ENCODE peak calls at places on chromosomes 13 and 19, in four cellular contexts. C, I, G and A are unnamed samples. For H3K9me2, the result is how much of the 10 kb centered on the place peaks cover.

GRCh38 chr19:33280351-33280921 is 21.9 kb downstream of the CEBPA start:
- DNase-seq in C (no peak), I (no peak), G (no peak), A (no peak)

GRCh38 chr19:18425515-18426415 is 6.6 kb downstream of the SSBP4 start:
- DNase-seq in C (no peak), I (no peak), G (no peak), A (no peak)

GRCh38 chr13:88472316-88472715 is 801.1 kb downstream of the SLITRK5 start:
- DNase-seq in C (no peak), I (no peak), G (no peak), A (no peak)

GRCh38 chr19:29417048-29417447 is 108.7 kb upstream of the VSTM2B start:
- DNase-seq in C (no peak), I (no peak), G (no peak), A (no peak)

GRCh38 chr13:110307697-110308376 is 753 bp downstream of the COL4A2 start:
- DNase-seq in C (no peak), I (no peak), G (no peak), A (no peak)

GRCh38 chr19:49558591-49558990 is 21.8 kb downstream of the NOSIP start:
- DNase-seq in C (no peak), I (no peak), G (no peak), A (no peak)

GRCh38 chr19:18675779-18676178 is 7.7 kb upstream of the CRTC1 start:
- DNase-seq in C (no peak), I (peak), G (no peak), A (peak)

GRCh38 chr13:93173656-93174055 is 53.0 kb upstream of the GPC6 start:
- DNase-seq in C (no peak), I (no peak), G (no peak), A (no peak)

GRCh38 chr19:29819300-29819699 is 7.5 kb downstream of the CCNE1 start:
- DNase-seq in C (no peak), I (no peak), G (no peak), A (no peak)

DNA sequence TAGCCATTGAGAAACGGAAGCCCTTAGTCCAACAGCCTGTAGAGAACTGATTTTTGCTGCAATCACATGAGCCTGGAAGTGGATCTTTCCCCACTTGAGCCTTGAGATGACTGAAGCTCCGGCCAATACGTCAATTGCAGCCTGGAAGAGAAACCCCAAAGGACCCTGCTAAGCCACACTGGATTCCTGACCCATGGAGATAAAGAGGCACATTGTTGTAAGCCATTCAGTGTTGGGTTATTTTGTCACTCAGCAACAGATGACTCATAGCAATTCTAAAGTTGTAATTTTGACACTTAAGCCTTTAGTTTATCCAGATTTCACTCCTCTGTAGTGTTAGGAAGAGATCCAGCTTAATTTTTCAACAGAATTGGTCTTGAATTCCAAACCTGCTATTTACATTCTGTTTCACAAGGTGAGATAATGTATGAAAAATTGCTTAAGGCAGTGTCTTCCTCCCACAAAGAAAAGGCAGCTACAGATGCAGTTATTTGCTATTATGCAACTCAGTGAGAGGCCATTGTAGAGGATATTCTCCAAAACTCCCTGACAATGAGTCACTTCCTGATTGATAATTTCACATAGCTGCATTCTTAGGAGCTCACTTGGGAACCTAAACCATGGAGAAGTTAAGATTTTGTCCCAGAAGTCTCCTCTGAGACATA is 59.4 kb upstream of the TSHZ3 start:
- DNase-seq in C (no peak), I (no peak), G (no peak), A (peak)
- H3K9me2 ChIP-seq in C (under half), I (under half), G (under half), A (under half)

GRCh38 chr13:111316161-111316730 is 4.2 kb upstream of the TEX29 start:
- DNase-seq in C (no peak), I (no peak), G (no peak), A (no peak)

GRCh38 chr13:111315347-111315995 is 5.0 kb upstream of the TEX29 start:
- DNase-seq in C (no peak), I (no peak), G (no peak), A (no peak)

GRCh38 chr13:111317571-111318360 is 2.7 kb upstream of the TEX29 start:
- DNase-seq in C (no peak), I (no peak), G (no peak), A (no peak)

GRCh38 chr13:111318396-111318795 is 2.0 kb upstream of the TEX29 start:
- DNase-seq in C (no peak), I (no peak), G (no peak), A (no peak)

GRCh38 chr13:111317042-111317550 is 3.3 kb upstream of the TEX29 start:
- DNase-seq in C (no peak), I (no peak), G (no peak), A (no peak)
- H3K9ac ChIP-seq in C (no peak), I (no peak), G (no peak), A (no peak)

GRCh38 chr13:97659602-97660001 is 225.6 kb downstream of the RAP2A start:
- DNase-seq in C (no peak), I (no peak), G (peak), A (no peak)
- TF ChIP-seq CTCF in C (peak), I (peak), G (peak), A (peak)

GRCh38 chr13:35882722-35883497 is 248.3 kb downstream of the DCLK1 start:
- DNase-seq in C (no peak), I (no peak), G (no peak), A (peak)

GRCh38 chr13:35874704-35875103 is 256.5 kb downstream of the DCLK1 start:
- DNase-seq in C (no peak), I (no peak), G (no peak), A (no peak)

GRCh38 chr13:35876601-35877000 is 254.6 kb downstream of the DCLK1 start:
- DNase-seq in C (no peak), I (no peak), G (no peak), A (no peak)

GRCh38 chr13:35881360-35881759 is 249.8 kb downstream of the DCLK1 start:
- DNase-seq in C (no peak), I (no peak), G (no peak), A (no peak)

DNA sequence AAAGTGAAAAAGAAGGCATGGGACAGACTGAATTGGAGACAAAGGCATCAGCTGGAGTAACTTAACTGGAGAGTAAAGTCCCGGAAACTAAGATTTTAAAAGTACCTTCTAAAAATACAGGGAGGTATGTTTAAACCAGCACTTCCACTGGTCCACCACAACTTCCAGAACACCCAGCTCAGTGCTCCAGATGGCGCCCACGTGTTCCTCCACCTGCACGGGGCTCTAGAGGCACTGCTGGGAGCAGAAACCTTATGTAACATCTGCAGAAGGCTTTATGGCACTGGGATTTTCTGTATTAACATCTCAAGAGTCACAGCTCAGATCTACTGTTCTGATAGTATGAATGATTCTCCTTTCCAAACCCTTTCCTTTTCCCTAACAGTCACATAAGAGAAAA is 252.1 kb downstream of the DCLK1 start:
- DNase-seq in C (peak), I (no peak), G (no peak), A (no peak)
- H3K9me2 ChIP-seq in C (under half), I (under half), G (under half), A (under half)